ENCODE peak calls at places on chromosomes 6 and 20, in ten cellular contexts. One of them, this sample, is unnamed.

GRCh38 chr6:37052027-37052628 is 46.7 kb downstream of the FGD2 start:
- DNase-seq in CD4-positive, alpha-beta T cell: no peak
- DNase-seq in fibroblast of pulmonary artery: no peak
- DNase-seq in left lung: peak
- DNase-seq in WTC11: peak
- DNase-seq in astrocyte of the spinal cord: no peak
- DNase-seq in astrocyte of the cerebellum: no peak
- DNase-seq in GM23338: peak
- DNase-seq in AG09319: no peak
- DNase-seq in AG04449: no peak
- DNase-seq in this sample: no peak

GRCh38 chr20:63315982-63316491 is 23.1 kb downstream of the COL20A1 start:
- DNase-seq in CD4-positive, alpha-beta T cell: no peak
- DNase-seq in fibroblast of pulmonary artery: no peak
- DNase-seq in left lung: peak
- DNase-seq in WTC11: no peak
- DNase-seq in astrocyte of the spinal cord: no peak
- DNase-seq in astrocyte of the cerebellum: no peak
- DNase-seq in GM23338: no peak
- DNase-seq in AG09319: no peak
- DNase-seq in AG04449: no peak
- DNase-seq in this sample: no peak

GRCh38 chr20:6767536-6768227 is at the start of gene BMP2:
- DNase-seq in CD4-positive, alpha-beta T cell: no peak
- DNase-seq in fibroblast of pulmonary artery: peak
- DNase-seq in left lung: peak
- DNase-seq in WTC11: peak
- DNase-seq in astrocyte of the spinal cord: peak
- DNase-seq in astrocyte of the cerebellum: no peak
- DNase-seq in GM23338: peak
- DNase-seq in AG09319: no peak
- DNase-seq in AG04449: no peak
- DNase-seq in this sample: no peak

GRCh38 chr6:101085327-101085726 is 204.2 kb upstream of the ASCC3 start:
- DNase-seq in CD4-positive, alpha-beta T cell: no peak
- DNase-seq in fibroblast of pulmonary artery: peak
- DNase-seq in left lung: no peak
- DNase-seq in WTC11: no peak
- DNase-seq in astrocyte of the spinal cord: peak
- DNase-seq in astrocyte of the cerebellum: peak
- DNase-seq in GM23338: peak
- DNase-seq in AG09319: no peak
- DNase-seq in AG04449: no peak
- DNase-seq in this sample: no peak

GRCh38 chr20:51014797-51015722 is 7.8 kb downstream of the KCNG1 start:
- DNase-seq in CD4-positive, alpha-beta T cell: no peak
- DNase-seq in fibroblast of pulmonary artery: peak
- DNase-seq in left lung: no peak
- DNase-seq in WTC11: peak
- DNase-seq in astrocyte of the spinal cord: peak
- DNase-seq in astrocyte of the cerebellum: peak
- DNase-seq in GM23338: peak
- DNase-seq in AG09319: no peak
- DNase-seq in AG04449: no peak
- DNase-seq in this sample: no peak

GRCh38 chr6:27205375-27206278 is 41.9 kb upstream of the PRSS16 start:
- DNase-seq in CD4-positive, alpha-beta T cell: no peak
- DNase-seq in fibroblast of pulmonary artery: peak
- DNase-seq in left lung: no peak
- DNase-seq in WTC11: peak
- DNase-seq in astrocyte of the spinal cord: no peak
- DNase-seq in astrocyte of the cerebellum: no peak
- DNase-seq in GM23338: peak
- DNase-seq in AG09319: no peak
- DNase-seq in AG04449: no peak
- DNase-seq in this sample: no peak

GRCh38 chr6:149484733-149485700 is at the start of gene ZC3H12D:
- DNase-seq in CD4-positive, alpha-beta T cell: peak
- DNase-seq in fibroblast of pulmonary artery: no peak
- DNase-seq in left lung: peak
- DNase-seq in WTC11: no peak
- DNase-seq in astrocyte of the spinal cord: peak
- DNase-seq in astrocyte of the cerebellum: peak
- DNase-seq in GM23338: no peak
- DNase-seq in AG09319: no peak
- DNase-seq in AG04449: no peak
- DNase-seq in this sample: peak

GRCh38 chr20:51889466-51889865 is 87.1 kb upstream of the SALL4 start:
- DNase-seq in CD4-positive, alpha-beta T cell: no peak
- DNase-seq in fibroblast of pulmonary artery: no peak
- DNase-seq in left lung: no peak
- DNase-seq in WTC11: no peak
- DNase-seq in astrocyte of the spinal cord: no peak
- DNase-seq in astrocyte of the cerebellum: no peak
- DNase-seq in GM23338: peak
- DNase-seq in AG09319: no peak
- DNase-seq in AG04449: no peak
- DNase-seq in this sample: no peak

GRCh38 chr6:34571388-34571787 is 15.3 kb upstream of the SPDEF start:
- DNase-seq in CD4-positive, alpha-beta T cell: no peak
- DNase-seq in fibroblast of pulmonary artery: no peak
- DNase-seq in left lung: no peak
- DNase-seq in WTC11: no peak
- DNase-seq in astrocyte of the spinal cord: no peak
- DNase-seq in astrocyte of the cerebellum: no peak
- DNase-seq in GM23338: no peak
- DNase-seq in AG09319: no peak
- DNase-seq in AG04449: no peak
- DNase-seq in this sample: no peak
- TF ChIP-seq CTCF in CD4-positive, alpha-beta T cell: no peak
- TF ChIP-seq CTCF in fibroblast of pulmonary artery: no peak
- TF ChIP-seq CTCF in left lung: no peak
- TF ChIP-seq CTCF in WTC11: no peak
- TF ChIP-seq CTCF in astrocyte of the spinal cord: no peak
- TF ChIP-seq CTCF in astrocyte of the cerebellum: no peak
- TF ChIP-seq CTCF in GM23338: no peak
- TF ChIP-seq CTCF in AG09319: no peak
- TF ChIP-seq CTCF in AG04449: no peak
- TF ChIP-seq CTCF in this sample: no peak

GRCh38 chr6:157646012-157646411 is 177.0 kb upstream of the SNX9 start:
- DNase-seq in CD4-positive, alpha-beta T cell: no peak
- DNase-seq in fibroblast of pulmonary artery: no peak
- DNase-seq in left lung: no peak
- DNase-seq in WTC11: no peak
- DNase-seq in astrocyte of the spinal cord: no peak
- DNase-seq in astrocyte of the cerebellum: no peak
- DNase-seq in GM23338: no peak
- DNase-seq in AG09319: no peak
- DNase-seq in AG04449: no peak
- DNase-seq in this sample: no peak

GRCh38 chr6:157641837-157642236 is 181.2 kb upstream of the SNX9 start:
- DNase-seq in CD4-positive, alpha-beta T cell: no peak
- DNase-seq in fibroblast of pulmonary artery: no peak
- DNase-seq in left lung: no peak
- DNase-seq in WTC11: no peak
- DNase-seq in astrocyte of the spinal cord: no peak
- DNase-seq in astrocyte of the cerebellum: no peak
- DNase-seq in GM23338: no peak
- DNase-seq in AG09319: no peak
- DNase-seq in AG04449: no peak
- DNase-seq in this sample: no peak

GRCh38 chr6:157642736-157643135 is 180.3 kb upstream of the SNX9 start:
- DNase-seq in CD4-positive, alpha-beta T cell: no peak
- DNase-seq in fibroblast of pulmonary artery: no peak
- DNase-seq in left lung: no peak
- DNase-seq in WTC11: no peak
- DNase-seq in astrocyte of the spinal cord: no peak
- DNase-seq in astrocyte of the cerebellum: no peak
- DNase-seq in GM23338: no peak
- DNase-seq in AG09319: no peak
- DNase-seq in AG04449: no peak
- DNase-seq in this sample: no peak

GRCh38 chr6:157645201-157645795 is 177.7 kb upstream of the SNX9 start:
- DNase-seq in CD4-positive, alpha-beta T cell: no peak
- DNase-seq in fibroblast of pulmonary artery: no peak
- DNase-seq in left lung: no peak
- DNase-seq in WTC11: no peak
- DNase-seq in astrocyte of the spinal cord: no peak
- DNase-seq in astrocyte of the cerebellum: no peak
- DNase-seq in GM23338: no peak
- DNase-seq in AG09319: no peak
- DNase-seq in AG04449: no peak
- DNase-seq in this sample: no peak

DNA sequence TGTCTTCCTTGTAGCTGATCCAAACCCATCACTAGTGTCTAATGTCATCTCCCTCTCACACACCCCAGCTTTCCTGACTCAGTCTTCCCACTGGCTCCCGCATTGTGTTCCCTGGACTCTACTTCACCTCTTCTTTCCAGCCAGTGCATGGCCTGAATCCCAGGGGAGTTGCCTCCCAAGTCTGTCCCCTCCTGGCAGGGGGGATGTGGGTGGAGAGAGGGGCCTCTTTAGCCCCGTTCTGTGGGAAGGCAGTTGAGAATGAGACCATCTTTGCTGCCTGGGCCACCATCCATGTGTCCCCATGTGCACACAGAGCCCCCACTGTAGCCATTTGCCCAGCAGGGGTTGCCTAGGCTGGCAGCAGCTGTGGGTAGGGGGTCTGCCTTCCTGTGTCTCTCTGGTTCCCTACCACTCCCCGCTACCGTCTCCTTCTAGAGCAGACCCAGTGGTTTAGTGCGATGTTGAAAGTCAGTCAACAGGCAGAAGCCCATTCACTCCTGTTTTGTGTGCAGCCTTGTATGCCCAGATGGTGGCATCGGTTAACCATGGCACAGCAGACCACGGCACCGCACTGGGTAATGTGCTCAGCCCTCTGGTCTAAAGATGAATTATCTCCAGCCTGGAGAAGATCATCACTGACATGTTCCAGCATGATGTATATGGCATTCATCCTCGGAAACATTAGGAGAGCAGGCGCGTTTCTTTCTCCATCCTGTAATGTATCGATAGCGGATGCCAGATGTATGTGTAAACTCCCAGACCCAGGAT is 178.8 kb upstream of the SNX9 start:
- DNase-seq in CD4-positive, alpha-beta T cell: no peak
- DNase-seq in fibroblast of pulmonary artery: peak
- DNase-seq in left lung: no peak
- DNase-seq in WTC11: no peak
- DNase-seq in astrocyte of the spinal cord: no peak
- DNase-seq in astrocyte of the cerebellum: no peak
- DNase-seq in GM23338: no peak
- DNase-seq in AG09319: no peak
- DNase-seq in AG04449: no peak
- DNase-seq in this sample: no peak
- TF ChIP-seq CTCF in CD4-positive, alpha-beta T cell: no peak
- TF ChIP-seq CTCF in fibroblast of pulmonary artery: no peak
- TF ChIP-seq CTCF in left lung: no peak
- TF ChIP-seq CTCF in WTC11: no peak
- TF ChIP-seq CTCF in astrocyte of the spinal cord: peak
- TF ChIP-seq CTCF in astrocyte of the cerebellum: peak
- TF ChIP-seq CTCF in GM23338: peak
- TF ChIP-seq CTCF in AG09319: peak
- TF ChIP-seq CTCF in AG04449: peak
- TF ChIP-seq CTCF in this sample: peak

GRCh38 chr6:26044140-26045045 is 42.8 kb upstream of the HFE start:
- DNase-seq in CD4-positive, alpha-beta T cell: no peak
- DNase-seq in fibroblast of pulmonary artery: no peak
- DNase-seq in left lung: peak
- DNase-seq in WTC11: no peak
- DNase-seq in astrocyte of the spinal cord: peak
- DNase-seq in astrocyte of the cerebellum: no peak
- DNase-seq in GM23338: no peak
- DNase-seq in AG09319: no peak
- DNase-seq in AG04449: no peak
- DNase-seq in this sample: no peak

GRCh38 chr6:26045939-26046368 is 41.3 kb upstream of the HFE start:
- DNase-seq in CD4-positive, alpha-beta T cell: no peak
- DNase-seq in fibroblast of pulmonary artery: no peak
- DNase-seq in left lung: no peak
- DNase-seq in WTC11: no peak
- DNase-seq in astrocyte of the spinal cord: no peak
- DNase-seq in astrocyte of the cerebellum: no peak
- DNase-seq in GM23338: no peak
- DNase-seq in AG09319: no peak
- DNase-seq in AG04449: no peak
- DNase-seq in this sample: no peak

GRCh38 chr6:26043389-26044139 is 43.7 kb upstream of the HFE start:
- DNase-seq in CD4-positive, alpha-beta T cell: peak
- DNase-seq in fibroblast of pulmonary artery: peak
- DNase-seq in left lung: no peak
- DNase-seq in WTC11: peak
- DNase-seq in astrocyte of the spinal cord: peak
- DNase-seq in astrocyte of the cerebellum: peak
- DNase-seq in GM23338: peak
- DNase-seq in AG09319: peak
- DNase-seq in AG04449: peak
- DNase-seq in this sample: peak

GRCh38 chr6:26048590-26048989 is 38.6 kb upstream of the HFE start:
- DNase-seq in CD4-positive, alpha-beta T cell: no peak
- DNase-seq in fibroblast of pulmonary artery: no peak
- DNase-seq in left lung: no peak
- DNase-seq in WTC11: no peak
- DNase-seq in astrocyte of the spinal cord: no peak
- DNase-seq in astrocyte of the cerebellum: no peak
- DNase-seq in GM23338: no peak
- DNase-seq in AG09319: no peak
- DNase-seq in AG04449: no peak
- DNase-seq in this sample: no peak

GRCh38 chr6:26045046-26045938 is 41.9 kb upstream of the HFE start:
- DNase-seq in CD4-positive, alpha-beta T cell: peak
- DNase-seq in fibroblast of pulmonary artery: peak
- DNase-seq in left lung: peak
- DNase-seq in WTC11: peak
- DNase-seq in astrocyte of the spinal cord: peak
- DNase-seq in astrocyte of the cerebellum: peak
- DNase-seq in GM23338: no peak
- DNase-seq in AG09319: peak
- DNase-seq in AG04449: no peak
- DNase-seq in this sample: no peak
- TF ChIP-seq CTCF in CD4-positive, alpha-beta T cell: no peak
- TF ChIP-seq CTCF in fibroblast of pulmonary artery: peak
- TF ChIP-seq CTCF in left lung: no peak
- TF ChIP-seq CTCF in WTC11: no peak
- TF ChIP-seq CTCF in astrocyte of the spinal cord: peak
- TF ChIP-seq CTCF in astrocyte of the cerebellum: no peak
- TF ChIP-seq CTCF in GM23338: no peak
- TF ChIP-seq CTCF in AG09319: no peak
- TF ChIP-seq CTCF in AG04449: no peak
- TF ChIP-seq CTCF in this sample: peak

GRCh38 chr6:103522045-103522444 is 1337.7 kb downstream of the HACE1 start:
- DNase-seq in CD4-positive, alpha-beta T cell: no peak
- DNase-seq in fibroblast of pulmonary artery: no peak
- DNase-seq in left lung: peak
- DNase-seq in WTC11: peak
- DNase-seq in astrocyte of the spinal cord: no peak
- DNase-seq in astrocyte of the cerebellum: no peak
- DNase-seq in GM23338: peak
- DNase-seq in AG09319: no peak
- DNase-seq in AG04449: no peak
- DNase-seq in this sample: no peak

DNA sequence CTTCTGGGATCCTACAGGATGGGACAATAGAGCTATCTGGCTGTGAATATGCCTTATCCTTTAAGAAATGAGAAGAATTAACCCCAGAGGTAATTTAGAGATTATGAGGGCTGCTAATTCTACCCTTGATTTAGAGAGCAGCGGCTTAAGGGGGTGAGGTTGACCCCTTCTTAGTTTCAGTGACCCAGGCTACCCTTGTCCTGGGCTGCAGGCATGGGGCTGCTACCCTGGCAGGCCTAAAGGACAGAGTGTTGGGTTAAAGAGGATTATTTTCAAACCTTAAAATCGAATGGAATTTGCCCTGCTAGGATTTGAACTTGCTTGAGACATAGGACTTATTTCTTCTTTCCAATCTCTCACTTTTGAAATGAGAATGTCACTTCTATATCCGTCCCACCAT is 1343.4 kb downstream of the HACE1 start:
- DNase-seq in CD4-positive, alpha-beta T cell: no peak
- DNase-seq in fibroblast of pulmonary artery: no peak
- DNase-seq in left lung: peak
- DNase-seq in WTC11: no peak
- DNase-seq in astrocyte of the spinal cord: no peak
- DNase-seq in astrocyte of the cerebellum: no peak
- DNase-seq in GM23338: no peak
- DNase-seq in AG09319: no peak
- DNase-seq in AG04449: no peak
- DNase-seq in this sample: no peak
- TF ChIP-seq CTCF in CD4-positive, alpha-beta T cell: no peak
- TF ChIP-seq CTCF in fibroblast of pulmonary artery: no peak
- TF ChIP-seq CTCF in left lung: no peak
- TF ChIP-seq CTCF in WTC11: no peak
- TF ChIP-seq CTCF in astrocyte of the spinal cord: no peak
- TF ChIP-seq CTCF in astrocyte of the cerebellum: no peak
- TF ChIP-seq CTCF in GM23338: no peak
- TF ChIP-seq CTCF in AG09319: no peak
- TF ChIP-seq CTCF in AG04449: no peak
- TF ChIP-seq CTCF in this sample: no peak

This sample was measured in epithelial cell of proximal tubule.